ENCODE peak calls at places on chromosomes 7 and 10, in seven cellular contexts. C, U, K, B, P, T and R are unnamed samples.

GRCh38 chr10:8350250-8350967 is 295.9 kb downstream of the GATA3 start:
- DNase-seq in C (no peak), T (no peak), U (no peak), P (peak; percentile 2), K (no peak), B (no peak), R (no peak)

GRCh38 chr7:46486264-46487206 is 565.5 kb upstream of the IGFBP3 start:
- DNase-seq in B (no peak), K (no peak), C (no peak), P (peak; percentile 80), U (no peak), T (peak; percentile 73), R (no peak)

GRCh38 chr7:140719711-140720110 is 23.2 kb downstream of the NDUFB2 start:
- DNase-seq in T (peak; percentile 11), U (no peak), C (no peak), B (no peak), P (peak; percentile 44), K (no peak), R (no peak)

GRCh38 chr7:157877298-157877840 is 540.6 kb downstream of the DNAJB6 start:
- DNase-seq in T (no peak), U (no peak), C (no peak), P (no peak), B (no peak), K (no peak), R (no peak)

GRCh38 chr10:73113543-73113942 is 3.3 kb downstream of the NUDT13 start:
- DNase-seq in U (no peak), C (no peak), P (peak; percentile 83), T (no peak), B (no peak), K (no peak), R (no peak)

GRCh38 chr7:23106801-23107713 is 1.5 kb downstream of the KLHL7 start:
- DNase-seq in T (peak; percentile 22), C (peak; percentile 12), B (no peak), K (no peak), U (no peak), P (peak; percentile 28), R (no peak)

GRCh38 chr10:104255244-104255981 is 721 bp downstream of the GSTO1 start:
- DNase-seq in C (no peak), K (no peak), T (peak; percentile 62), U (no peak), P (peak; percentile 48), B (no peak), R (no peak)

GRCh38 chr7:99618726-99619125 is 2.0 kb downstream of the ZSCAN25 start:
- DNase-seq in K (no peak), P (peak; percentile 94), T (no peak), C (no peak), B (no peak), U (no peak), R (no peak)

GRCh38 chr7:130849604-130850003 is 115.6 kb upstream of the KLF14 start:
- DNase-seq in P (no peak), U (no peak), C (no peak), K (no peak), T (no peak), B (no peak), R (no peak)

GRCh38 chr10:2993636-2994035 is 73.7 kb upstream of the PFKP start:
- DNase-seq in U (no peak), K (no peak), P (no peak), B (no peak), T (no peak), C (no peak), R (no peak)

GRCh38 chr7:136870799-136871487 is 2.5 kb downstream of the CHRM2 start:
- DNase-seq in T (peak; percentile 7), K (peak; percentile 25), C (peak; percentile 64), B (no peak), P (no peak), U (peak; percentile 32), R (peak; percentile 59)

GRCh38 chr7:136877509-136877908 is 9.1 kb downstream of the CHRM2 start:
- DNase-seq in B (no peak), P (no peak), T (no peak), K (no peak), U (no peak), C (no peak), R (no peak)

GRCh38 chr7:136869991-136870798 is 1.7 kb downstream of the CHRM2 start:
- DNase-seq in B (no peak), C (peak; percentile 42), T (peak; percentile 30), P (no peak), K (peak; percentile 29), U (peak; percentile 4), R (peak; percentile 26)

GRCh38 chr7:136877990-136878389 is 9.5 kb downstream of the CHRM2 start:
- DNase-seq in T (peak; percentile 1), C (no peak), K (no peak), P (no peak), B (no peak), U (no peak), R (no peak)

DNA sequence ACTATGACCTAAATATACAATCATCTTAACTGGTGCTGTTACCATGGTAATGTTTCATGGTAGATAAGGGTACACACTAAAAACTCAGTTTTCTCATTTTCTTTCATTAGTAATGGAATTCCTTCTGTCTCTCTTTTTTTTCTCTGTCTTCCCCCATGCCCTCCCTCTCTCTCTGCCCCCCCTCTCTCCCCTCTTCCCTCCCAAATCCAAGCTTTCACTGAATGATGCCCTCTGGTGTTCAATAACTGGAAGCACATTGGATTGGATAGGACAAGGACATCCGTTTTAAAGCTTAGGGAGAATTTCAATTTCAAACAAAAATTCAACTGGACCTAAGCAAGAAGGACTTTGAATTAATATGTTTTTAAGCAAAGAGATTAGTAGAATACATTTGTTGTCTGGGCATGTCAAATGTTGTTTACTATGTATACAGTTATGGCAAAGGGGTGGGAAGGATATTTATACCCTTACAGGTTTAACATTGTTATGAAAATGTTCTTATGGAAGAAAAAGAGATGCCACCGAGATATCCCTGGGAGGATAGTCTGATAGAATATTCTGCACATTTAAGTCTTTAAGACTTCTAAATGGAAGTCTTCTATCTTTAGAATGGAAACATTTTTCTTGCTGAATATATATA is 6.1 kb downstream of the CHRM2 start:
- DNase-seq in C (no peak), U (no peak), B (no peak), T (peak; percentile 36), P (peak; percentile 55), K (no peak), R (no peak)
- TF ChIP-seq CTCF in C (peak; percentile 62), U (peak; percentile 65), B (peak; percentile 39), T (peak; percentile 59), P (peak; percentile 70), K (peak; percentile 39), R (peak; percentile 46)

GRCh38 chr10:26274391-26274790 is 57.8 kb downstream of the GAD2 start:
- DNase-seq in B (no peak), T (no peak), P (no peak), K (no peak), C (no peak), U (no peak), R (no peak)

GRCh38 chr10:26269754-26270153 is 53.2 kb downstream of the GAD2 start:
- DNase-seq in C (peak; percentile 62), P (peak; percentile 51), B (no peak), U (peak; percentile 8), K (no peak), T (peak; percentile 8), R (peak; percentile 18)
- TF ChIP-seq CTCF in C (peak; percentile 24), P (peak; percentile 38), B (no peak), U (peak; percentile 67), K (no peak), T (no peak), R (peak; percentile 35)

GRCh38 chr7:4683884-4684565 is 1.9 kb downstream of the FOXK1 start:
- DNase-seq in T (peak; percentile 63), K (no peak), C (peak; percentile 25), P (peak; percentile 68), B (no peak), U (no peak), R (peak; percentile 37)
- TF ChIP-seq CTCF in T (no peak), K (no peak), C (peak; percentile 18), P (no peak), B (no peak), U (peak; percentile 48), R (no peak)

DNA sequence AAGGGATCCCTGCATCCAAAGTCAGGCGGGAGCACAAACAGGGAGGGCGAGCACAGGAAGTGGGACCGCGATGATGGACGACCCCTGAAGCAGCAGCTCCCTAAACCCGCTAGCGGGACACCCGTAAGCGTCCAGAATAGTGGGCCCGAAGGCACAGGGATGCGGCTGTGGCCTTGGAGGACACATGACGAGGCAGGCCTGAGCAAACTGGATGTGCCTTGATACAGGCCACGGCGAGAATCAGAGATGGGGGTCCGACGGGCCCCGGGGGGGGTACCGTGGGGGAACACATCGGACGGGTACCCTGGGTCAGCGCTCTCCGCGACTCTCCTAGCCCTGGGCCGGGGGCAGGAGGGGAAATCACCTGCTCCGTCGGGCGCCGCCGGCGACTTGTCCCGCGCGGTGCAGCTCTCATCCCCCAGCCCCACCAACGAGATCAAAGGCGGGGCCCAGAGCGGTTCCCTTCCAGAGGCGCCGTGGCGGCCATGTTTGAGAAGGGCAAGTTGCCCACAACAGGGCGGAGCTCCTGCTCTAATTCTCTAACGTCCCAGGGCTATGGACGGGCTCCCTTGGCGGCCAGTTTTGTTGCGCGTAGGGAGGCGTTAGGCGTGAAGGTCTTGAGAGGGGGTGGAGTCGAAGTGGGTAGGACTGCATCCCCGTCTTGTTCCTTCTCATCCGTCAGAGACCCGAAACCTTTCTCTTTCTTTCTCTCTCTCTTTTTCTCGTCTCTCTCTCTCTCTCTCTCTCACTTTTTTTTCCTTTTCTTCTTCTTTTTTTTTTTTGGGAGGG is at the start of gene CUEDC2:
- DNase-seq in C (peak; percentile 97), T (peak; percentile 96), U (peak; percentile 98), B (peak; percentile 99), P (peak; percentile 95), K (peak; percentile 99), R (peak; percentile 98)
- TF ChIP-seq CTCF in C (no peak), T (no peak), U (no peak), B (no peak), P (no peak), K (no peak), R (no peak)

DNA sequence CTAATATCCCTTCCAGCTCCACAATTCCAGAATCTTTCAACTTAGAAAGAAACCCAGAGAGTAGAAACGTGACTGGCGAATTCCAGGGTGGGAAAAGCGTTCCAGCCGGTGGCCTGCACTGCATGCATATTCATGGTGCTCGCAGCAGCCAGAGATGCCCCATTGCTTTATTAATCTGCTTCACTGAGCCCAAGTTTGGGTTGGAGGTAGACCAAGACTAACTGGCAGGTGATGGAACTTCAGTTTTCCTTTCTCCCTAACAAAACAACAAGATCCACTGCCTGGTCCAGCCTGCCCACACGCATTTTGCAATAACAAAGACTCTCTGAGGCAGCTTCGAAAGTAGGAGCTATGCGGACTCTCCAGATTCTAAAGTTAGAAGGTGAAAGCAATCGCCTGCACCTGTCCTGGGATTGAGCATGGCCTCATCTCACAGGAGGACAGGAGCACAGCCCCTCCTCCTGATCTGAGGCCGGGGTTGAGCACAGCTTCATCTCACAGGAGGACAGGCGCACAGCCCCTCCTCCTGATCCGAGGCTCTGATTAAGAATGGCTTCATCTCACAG is 127.9 kb upstream of the LANCL2 start:
- DNase-seq in T (no peak), U (no peak), K (no peak), C (no peak), P (no peak), B (no peak), R (no peak)
- TF ChIP-seq CTCF in T (no peak), U (no peak), K (no peak), C (no peak), P (no peak), B (no peak), R (no peak)